ENCODE peak calls at places on chromosomes 7 and 10, in four cellular contexts. Q is H1, J is IMR-90, L is mesendoderm. M is an unnamed sample.
A peak's percentile ranks its signal among the peaks of the same experiment; 100 is the strongest.

GRCh38 chr10:15526754-15527153 is 155.7 kb upstream of the FAM171A1 start:
- DNase-seq in Q (no peak), L (no peak), J (no peak), M (no peak)

GRCh38 chr7:98222533-98223195 is 11.4 kb downstream of the BHLHA15 start:
- DNase-seq in L (no peak), J (no peak), Q (no peak), M (no peak)

GRCh38 chr10:46106410-46107255 is 60.6 kb upstream of the MSMB start:
- DNase-seq in L (peak; percentile 87), Q (peak; percentile 85), J (peak; percentile 12), M (peak; percentile 82)

GRCh38 chr10:103967433-103968142 is 648 bp downstream of the SLK start:
- DNase-seq in L (peak; percentile 37), Q (no peak), J (no peak), M (no peak)

GRCh38 chr7:129698516-129699418 is 87.2 kb downstream of the NRF1 start:
- DNase-seq in Q (no peak), J (no peak), L (peak; percentile 37), M (peak; percentile 34)

GRCh38 chr10:48522011-48522765 is 82.7 kb downstream of the ARHGAP22 start:
- DNase-seq in J (no peak), L (no peak), Q (peak; percentile 27), M (no peak)

GRCh38 chr7:29372351-29372931 is 177.9 kb downstream of the CHN2 start:
- DNase-seq in J (no peak), L (no peak), Q (no peak), M (no peak)

GRCh38 chr7:35604595-35604994 is 90.3 kb downstream of the HERPUD2 start:
- DNase-seq in Q (no peak), J (no peak), L (no peak), M (no peak)

GRCh38 chr7:18530224-18531179 is 35.0 kb downstream of the HDAC9 start:
- DNase-seq in L (no peak), Q (no peak), J (no peak), M (no peak)

GRCh38 chr10:28878236-28878970 is 201.1 kb downstream of the BAMBI start:
- DNase-seq in Q (no peak), J (no peak), L (peak; percentile 51), M (no peak)

GRCh38 chr7:90625051-90625450 is 28.9 kb downstream of the CDK14 start:
- DNase-seq in L (peak; percentile 14), J (peak; percentile 6), Q (no peak), M (no peak)

GRCh38 chr7:96217147-96217546 is 104.8 kb downstream of the SLC25A13 start:
- DNase-seq in Q (no peak), L (no peak), J (no peak), M (no peak)

GRCh38 chr10:909831-910230 is 21.7 kb downstream of the LARP4B start:
- DNase-seq in Q (no peak), L (peak; percentile 68), J (peak; percentile 60), M (no peak)

GRCh38 chr10:114285961-114286441 is 46.9 kb downstream of the VWA2 start:
- DNase-seq in L (no peak), Q (no peak), J (no peak), M (peak; percentile 39)

GRCh38 chr7:6238309-6238925 is 34.0 kb downstream of the CYTH3 start:
- DNase-seq in L (no peak), J (no peak), Q (no peak), M (no peak)

DNA sequence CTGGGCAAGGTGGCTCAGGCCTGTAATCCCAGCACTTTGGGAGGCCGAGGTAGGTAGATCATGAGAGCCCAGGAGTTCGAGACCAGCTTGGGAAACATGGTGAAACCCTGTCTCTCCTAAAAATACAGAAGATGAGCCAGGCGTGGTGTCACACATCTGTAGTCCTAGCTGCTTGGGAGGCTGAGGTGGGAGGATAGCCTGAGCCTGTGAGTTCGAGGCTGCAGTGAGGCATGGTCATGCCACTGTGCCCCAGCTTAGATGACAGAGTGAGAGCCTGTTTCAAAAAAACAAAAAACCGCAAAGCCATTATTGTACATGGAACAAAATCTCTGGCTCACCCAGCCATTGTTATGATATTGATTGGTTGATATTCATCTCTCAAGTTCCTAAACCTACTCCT is 53.7 kb downstream of the KMT2E start:
- DNase-seq in J (no peak), Q (no peak), L (no peak), M (no peak)
- H3K18ac ChIP-seq in J (no peak overlapping the region), Q (no peak overlapping the region), L (no peak overlapping the region), M (no peak overlapping the region)

GRCh38 chr10:132309879-132310591 is 2.3 kb upstream of the STK32C start:
- DNase-seq in J (no peak), L (no peak), Q (no peak), M (no peak)
- H3K56ac ChIP-seq in J (no peak overlapping the region), L (no peak overlapping the region), Q (no peak overlapping the region), M (no peak overlapping the region)

GRCh38 chr7:108102913-108103312 is 27.2 kb downstream of the LAMB4 start:
- DNase-seq in Q (no peak), J (no peak), L (no peak), M (no peak)
- H3K18ac ChIP-seq in Q (no peak overlapping the region), J (peak overlapping the region; percentile 74), L (no peak overlapping the region), M (no peak overlapping the region)

GRCh38 chr7:159007308-159008054 is 137.2 kb downstream of the VIPR2 start:
- DNase-seq in J (no peak), Q (no peak), L (no peak), M (no peak)

GRCh38 chr7:159008055-159008405 is 136.6 kb downstream of the VIPR2 start:
- DNase-seq in L (no peak), Q (no peak), J (no peak), M (no peak)

GRCh38 chr7:159005618-159006017 is 139.0 kb downstream of the VIPR2 start:
- DNase-seq in J (no peak), L (no peak), Q (no peak), M (no peak)

GRCh38 chr7:159008417-159008816 is 136.2 kb downstream of the VIPR2 start:
- DNase-seq in J (no peak), Q (no peak), L (no peak), M (no peak)

DNA sequence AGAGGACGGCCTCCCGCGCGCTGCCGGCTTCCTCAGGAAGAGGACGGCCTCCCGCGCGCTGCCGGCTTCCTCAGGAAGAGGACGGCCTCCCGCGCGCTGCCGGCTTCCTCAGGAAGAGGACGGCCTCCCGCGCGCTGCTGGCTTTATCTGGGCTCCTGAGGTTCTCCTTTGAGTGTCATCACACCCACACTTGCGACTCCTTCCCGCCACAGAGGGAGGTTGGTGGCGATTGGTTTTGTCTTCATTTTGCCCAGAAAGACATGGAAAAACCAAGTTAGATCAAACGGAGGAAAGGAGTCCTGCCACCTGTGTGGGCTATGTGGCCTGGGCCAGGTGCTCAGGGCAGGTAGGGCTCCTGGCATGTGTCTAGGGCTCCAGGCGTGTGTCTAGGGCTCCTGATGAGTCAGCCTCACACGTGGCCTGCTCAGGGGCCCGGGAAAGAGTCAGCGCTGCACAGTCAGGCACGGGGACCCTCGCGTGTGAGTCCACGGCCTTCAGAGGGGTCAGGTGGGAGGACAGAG is 138.0 kb downstream of the VIPR2 start:
- DNase-seq in J (no peak), Q (no peak), L (no peak), M (no peak)
- H3K56ac ChIP-seq in J (no peak overlapping the region), Q (no peak overlapping the region), L (no peak overlapping the region), M (no peak overlapping the region)

DNA sequence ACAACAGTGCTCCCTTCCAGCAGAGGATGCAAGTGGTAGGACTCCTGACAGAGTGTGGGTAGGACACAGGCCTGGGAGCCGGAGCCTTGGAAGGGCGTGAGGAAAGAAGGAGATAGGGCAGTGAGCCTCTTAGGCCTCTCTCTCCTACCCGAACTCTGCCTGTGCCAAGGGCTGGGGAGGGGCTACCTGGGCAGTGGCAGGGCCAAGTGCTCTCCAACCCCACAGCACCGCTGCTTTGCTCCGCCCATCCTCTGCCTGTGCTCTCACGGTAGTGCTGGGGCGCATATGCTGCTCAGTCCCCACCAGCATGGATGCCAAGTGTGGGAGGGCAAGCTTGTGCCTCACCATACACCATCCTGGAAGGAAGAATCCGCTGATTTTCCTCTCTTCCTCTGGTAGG is 7.5 kb downstream of the FAM131B start:
- DNase-seq in J (no peak), Q (no peak), L (no peak), M (no peak)
- H3K18ac ChIP-seq in J (no peak overlapping the region), Q (no peak overlapping the region), L (no peak overlapping the region), M (no peak overlapping the region)

GRCh38 chr10:131435760-131436448 is 124.4 kb upstream of the TCERG1L start:
- DNase-seq in L (no peak), J (no peak), Q (no peak), M (no peak)
- H3K56ac ChIP-seq in L (no peak overlapping the region), J (no peak overlapping the region), Q (no peak overlapping the region), M (no peak overlapping the region)

DNA sequence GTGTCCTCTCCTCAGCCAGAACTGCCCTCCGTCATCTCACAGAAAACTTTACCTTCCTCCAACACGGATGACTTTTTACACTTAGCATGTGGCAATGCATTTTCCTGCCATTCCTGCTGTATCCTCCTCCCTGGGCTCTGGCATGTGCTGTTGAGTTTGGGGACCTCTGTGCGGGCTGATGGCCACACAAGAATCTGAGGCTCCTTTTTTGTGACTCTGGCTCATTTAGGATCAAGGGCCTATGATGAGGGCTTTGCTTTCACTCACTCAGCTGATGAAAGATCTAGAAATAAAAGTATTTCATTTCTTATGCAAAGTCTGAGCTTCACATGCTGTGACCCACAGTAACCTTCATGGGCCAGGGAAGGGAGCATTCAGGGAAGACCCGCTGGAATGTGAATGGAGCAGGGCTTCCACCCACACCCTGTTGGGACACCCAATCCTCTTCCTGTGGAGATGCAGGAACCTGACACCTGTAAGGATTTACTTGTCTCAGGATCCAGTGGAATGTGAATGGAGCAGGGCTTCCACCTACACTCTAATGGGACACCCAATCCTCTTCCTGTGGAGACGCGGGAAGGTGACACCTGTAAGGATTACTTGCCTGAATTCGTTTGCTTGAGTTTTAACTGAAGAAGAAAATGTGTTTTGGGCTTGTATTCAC is 500.3 kb upstream of the MKI67 start:
- DNase-seq in J (no peak), Q (no peak), L (peak; percentile 92), M (peak; percentile 68)
- H3K18ac ChIP-seq in J (no peak overlapping the region), Q (no peak overlapping the region), L (no peak overlapping the region), M (peak overlapping the region; percentile 77)